ENCODE peak calls at places on chromosomes 16 and 17, in six cellular contexts. Z, A, N, H, U and F are unnamed samples.

GRCh38 chr16:72455743-72456659 is 284.0 kb upstream of the PMFBP1 start:
- DNase-seq in A (no peak), Z (no peak), N (peak; percentile 20), U (no peak), H (peak; percentile 88), F (no peak)

GRCh38 chr16:3577302-3577752 is at the start of gene NLRC3:
- DNase-seq in N (peak; percentile 22), A (no peak), Z (no peak), H (no peak), U (no peak), F (no peak)

GRCh38 chr17:4808378-4808767 is 1.4 kb downstream of the PLD2 start:
- DNase-seq in N (no peak), U (no peak), H (no peak), A (no peak), Z (no peak), F (no peak)

GRCh38 chr16:68885321-68885720 is 42.0 kb downstream of the TANGO6 start:
- DNase-seq in Z (no peak), U (no peak), A (no peak), H (no peak), N (no peak), F (no peak)

GRCh38 chr17:35167666-35168065 is 20.0 kb downstream of the UNC45B start:
- DNase-seq in A (no peak), U (no peak), Z (no peak), H (no peak), N (no peak), F (no peak)

GRCh38 chr16:56530872-56531271 is 11.0 kb upstream of the BBS2 start:
- DNase-seq in A (no peak), N (no peak), H (no peak), Z (no peak), U (no peak), F (no peak)

GRCh38 chr16:57804111-57804837 is 2.0 kb upstream of the KIFC3 start:
- DNase-seq in U (no peak), Z (no peak), N (no peak), H (no peak), A (no peak), F (no peak)

GRCh38 chr16:12572316-12572985 is 231.2 kb downstream of the CPPED1 start:
- DNase-seq in Z (no peak), H (no peak), A (no peak), N (no peak), U (no peak), F (no peak)

GRCh38 chr16:27169511-27170071 is 33.7 kb upstream of the KDM8 start:
- DNase-seq in Z (no peak), A (no peak), N (peak; percentile 10), U (no peak), H (peak; percentile 53), F (no peak)

GRCh38 chr17:3602499-3602898 is 6.7 kb downstream of the TRPV1 start:
- DNase-seq in H (peak; percentile 44), A (peak; percentile 65), N (no peak), U (no peak), Z (peak; percentile 56), F (peak; percentile 48)
- TF ChIP-seq JUN in H (no peak), A (no peak), N (no peak), U (no peak), Z (no peak), F (no peak)

GRCh38 chr16:75106351-75107274 is 10.0 kb downstream of the LDHD start:
- DNase-seq in U (no peak), H (no peak), A (no peak), Z (no peak), N (no peak), F (no peak)
- TF ChIP-seq JUN in U (no peak), H (no peak), A (no peak), Z (no peak), N (no peak), F (no peak)

GRCh38 chr17:66715745-66716156 is 119.2 kb upstream of the CACNG5 start:
- DNase-seq in A (no peak), H (peak; percentile 69), Z (no peak), N (peak; percentile 70), U (peak; percentile 33), F (peak; percentile 80)
- TF ChIP-seq JUN in A (no peak), H (no peak), Z (no peak), N (no peak), U (no peak), F (no peak)

DNA sequence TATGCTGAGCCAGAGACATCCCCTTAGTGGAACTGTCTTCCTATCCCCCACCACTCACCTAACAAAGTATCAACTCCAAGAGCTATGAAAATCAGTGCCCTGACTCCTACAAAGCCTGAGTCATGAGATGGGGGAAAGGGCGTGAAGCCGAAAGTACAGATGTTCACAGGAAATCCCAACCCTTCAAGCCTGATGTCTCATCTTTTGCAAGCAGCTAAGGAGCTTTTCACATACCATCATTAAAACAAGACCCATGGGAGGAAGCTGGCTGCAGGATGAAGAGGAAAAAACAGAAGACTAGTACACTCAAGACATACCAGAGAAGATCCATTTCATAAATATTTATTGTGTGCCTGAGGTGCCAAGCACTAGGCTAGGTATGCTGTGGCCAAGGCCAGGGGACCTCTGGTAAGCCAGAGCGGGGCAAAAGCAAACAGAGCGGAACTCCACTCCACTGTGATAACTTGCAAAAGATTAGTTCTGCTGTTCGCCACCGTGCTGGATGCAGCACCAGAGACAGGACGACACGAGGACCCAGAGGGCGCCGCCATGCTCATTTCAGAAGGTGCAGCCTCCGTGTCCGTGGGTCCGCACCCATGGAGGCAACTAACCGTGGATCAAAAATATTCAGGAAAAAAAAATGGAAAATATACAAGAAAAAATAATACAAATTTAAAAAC is 4.5 kb upstream of the MNT start:
- DNase-seq in A (no peak), Z (no peak), U (no peak), N (peak; percentile 43), H (no peak), F (no peak)
- TF ChIP-seq JUN in A (no peak), Z (no peak), U (no peak), N (peak; percentile 5), H (no peak), F (no peak)

GRCh38 chr17:38560503-38561318 is 45.0 kb downstream of the SRCIN1 start:
- DNase-seq in H (no peak), N (peak; percentile 32), A (no peak), U (no peak), Z (no peak), F (no peak)
- TF ChIP-seq JUN in H (no peak), N (no peak), A (no peak), U (no peak), Z (no peak), F (no peak)

GRCh38 chr17:20203761-20204263 is 194.7 kb downstream of the SPECC1 start:
- DNase-seq in U (no peak), N (no peak), Z (no peak), H (no peak), A (no peak), F (no peak)
- TF ChIP-seq JUN in U (no peak), N (no peak), Z (no peak), H (no peak), A (no peak), F (no peak)

GRCh38 chr17:61000911-61001310 is 323.3 kb downstream of the BCAS3 start:
- DNase-seq in N (no peak), U (no peak), H (peak; percentile 7), A (no peak), Z (no peak), F (peak; percentile 53)
- TF ChIP-seq JUN in N (no peak), U (no peak), H (no peak), A (no peak), Z (no peak), F (no peak)